ENCODE peak calls at places on chromosome 18, in four cellular contexts. One of them, this sample, is unnamed.

GRCh38 chr18:43882358-43882757 is 605.1 kb upstream of the SYT4 start:
- DNase-seq in tibial artery: no peak
- DNase-seq in PC-9: no peak
- DNase-seq in OCI-LY7: no peak
- DNase-seq in this sample: no peak

GRCh38 chr18:40066368-40066767 is 1888.7 kb upstream of the PIK3C3 start:
- DNase-seq in tibial artery: no peak
- DNase-seq in PC-9: no peak
- DNase-seq in OCI-LY7: no peak
- DNase-seq in this sample: no peak

GRCh38 chr18:22800551-22800951 is 132.6 kb upstream of the RBBP8 start:
- DNase-seq in tibial artery: peak
- DNase-seq in PC-9: no peak
- DNase-seq in OCI-LY7: no peak
- DNase-seq in this sample: no peak

GRCh38 chr18:58529714-58530354 is 99.1 kb downstream of the ALPK2 start:
- DNase-seq in tibial artery: peak
- DNase-seq in PC-9: peak
- DNase-seq in OCI-LY7: peak
- DNase-seq in this sample: peak

GRCh38 chr18:68665623-68666022 is 49.3 kb downstream of the TMX3 start:
- DNase-seq in tibial artery: no peak
- DNase-seq in PC-9: no peak
- DNase-seq in OCI-LY7: no peak
- DNase-seq in this sample: no peak

GRCh38 chr18:62632788-62633455 is 82.4 kb upstream of the PHLPP1 start:
- DNase-seq in tibial artery: no peak
- DNase-seq in PC-9: no peak
- DNase-seq in OCI-LY7: no peak
- DNase-seq in this sample: no peak

GRCh38 chr18:13726972-13727331 is 479 bp downstream of the RNMT start:
- DNase-seq in tibial artery: peak
- DNase-seq in PC-9: peak
- DNase-seq in OCI-LY7: peak
- DNase-seq in this sample: peak

GRCh38 chr18:23114171-23114881 is 21.0 kb upstream of the CABLES1 start:
- DNase-seq in tibial artery: no peak
- DNase-seq in PC-9: no peak
- DNase-seq in OCI-LY7: no peak
- DNase-seq in this sample: no peak

GRCh38 chr18:3611313-3612038 is 161.5 kb downstream of the TGIF1 start:
- DNase-seq in tibial artery: no peak
- DNase-seq in PC-9: no peak
- DNase-seq in OCI-LY7: no peak
- DNase-seq in this sample: no peak

GRCh38 chr18:5238371-5238758 is 41.3 kb upstream of the AKAIN1 start:
- DNase-seq in tibial artery: no peak
- DNase-seq in PC-9: no peak
- DNase-seq in OCI-LY7: peak
- DNase-seq in this sample: peak

GRCh38 chr18:26526128-26526965 is 22.0 kb downstream of the KCTD1 start:
- DNase-seq in tibial artery: no peak
- DNase-seq in PC-9: no peak
- DNase-seq in OCI-LY7: no peak
- DNase-seq in this sample: no peak

GRCh38 chr18:23703057-23703986 is 14.1 kb downstream of the LAMA3 start:
- DNase-seq in tibial artery: no peak
- DNase-seq in PC-9: no peak
- DNase-seq in OCI-LY7: peak
- DNase-seq in this sample: peak

GRCh38 chr18:57997820-57998219 is 46.2 kb upstream of the NEDD4L start:
- DNase-seq in tibial artery: no peak
- DNase-seq in PC-9: no peak
- DNase-seq in OCI-LY7: no peak
- DNase-seq in this sample: no peak

GRCh38 chr18:8503287-8503686 is 106.0 kb upstream of the RAB12 start:
- DNase-seq in tibial artery: no peak
- DNase-seq in PC-9: no peak
- DNase-seq in OCI-LY7: no peak
- DNase-seq in this sample: no peak

GRCh38 chr18:73880387-73880786 is 267.2 kb downstream of the FBXO15 start:
- DNase-seq in tibial artery: no peak
- DNase-seq in PC-9: no peak
- DNase-seq in OCI-LY7: no peak
- DNase-seq in this sample: no peak

GRCh38 chr18:10916865-10917264 is 232.5 kb downstream of the PIEZO2 start:
- DNase-seq in tibial artery: no peak
- DNase-seq in PC-9: no peak
- DNase-seq in OCI-LY7: no peak
- DNase-seq in this sample: no peak

GRCh38 chr18:35746826-35747339 is 165.3 kb downstream of the GALNT1 start:
- DNase-seq in tibial artery: no peak
- DNase-seq in PC-9: no peak
- DNase-seq in OCI-LY7: no peak
- DNase-seq in this sample: no peak

GRCh38 chr18:75208055-75208835 is 694 bp downstream of the PTGR3 start:
- DNase-seq in tibial artery: peak
- DNase-seq in PC-9: peak
- DNase-seq in OCI-LY7: peak
- DNase-seq in this sample: peak

GRCh38 chr18:13583567-13584245 is 142.7 kb downstream of the FAM210A start:
- DNase-seq in tibial artery: no peak
- DNase-seq in PC-9: no peak
- DNase-seq in OCI-LY7: no peak
- DNase-seq in this sample: no peak

GRCh38 chr18:62865498-62865897 is 150.2 kb downstream of the PHLPP1 start:
- DNase-seq in tibial artery: no peak
- DNase-seq in PC-9: no peak
- DNase-seq in OCI-LY7: no peak
- DNase-seq in this sample: no peak

GRCh38 chr18:43161528-43161927 is 46.0 kb upstream of the RIT2 start:
- DNase-seq in tibial artery: no peak
- DNase-seq in PC-9: no peak
- DNase-seq in OCI-LY7: no peak
- DNase-seq in this sample: no peak

GRCh38 chr18:23718243-23718720 is 29.0 kb downstream of the LAMA3 start:
- DNase-seq in tibial artery: no peak
- DNase-seq in PC-9: no peak
- DNase-seq in OCI-LY7: no peak
- DNase-seq in this sample: no peak

GRCh38 chr18:36298113-36298701 is 694 bp downstream of the FHOD3 start:
- DNase-seq in tibial artery: no peak
- DNase-seq in PC-9: no peak
- DNase-seq in OCI-LY7: no peak
- DNase-seq in this sample: peak

GRCh38 chr18:51666717-51667320 is 469.3 kb upstream of the MEX3C start:
- DNase-seq in tibial artery: no peak
- DNase-seq in PC-9: no peak
- DNase-seq in OCI-LY7: no peak
- DNase-seq in this sample: no peak

GRCh38 chr18:57901819-57902600 is 98.9 kb upstream of the ATP8B1 start:
- DNase-seq in tibial artery: no peak
- DNase-seq in PC-9: peak
- DNase-seq in OCI-LY7: no peak
- DNase-seq in this sample: no peak

GRCh38 chr18:23337599-23338444 is 115.3 kb upstream of the RIOK3 start:
- DNase-seq in tibial artery: no peak
- DNase-seq in PC-9: no peak
- DNase-seq in OCI-LY7: no peak
- DNase-seq in this sample: no peak

GRCh38 chr18:10119991-10120390 is 206.2 kb downstream of the VAPA start:
- DNase-seq in tibial artery: no peak
- DNase-seq in PC-9: no peak
- DNase-seq in OCI-LY7: no peak
- DNase-seq in this sample: no peak

GRCh38 chr18:37317486-37317885 is 248.1 kb downstream of the CELF4 start:
- DNase-seq in tibial artery: no peak
- DNase-seq in PC-9: no peak
- DNase-seq in OCI-LY7: no peak
- DNase-seq in this sample: no peak

GRCh38 chr18:37322497-37323035 is 243.0 kb downstream of the CELF4 start:
- DNase-seq in tibial artery: no peak
- DNase-seq in PC-9: peak
- DNase-seq in OCI-LY7: peak
- DNase-seq in this sample: peak

GRCh38 chr18:37318360-37319037 is 247.1 kb downstream of the CELF4 start:
- DNase-seq in tibial artery: no peak
- DNase-seq in PC-9: no peak
- DNase-seq in OCI-LY7: no peak
- DNase-seq in this sample: no peak

GRCh38 chr18:37321578-37322496 is 243.8 kb downstream of the CELF4 start:
- DNase-seq in tibial artery: no peak
- DNase-seq in PC-9: no peak
- DNase-seq in OCI-LY7: no peak
- DNase-seq in this sample: no peak

GRCh38 chr18:37320320-37320719 is 245.3 kb downstream of the CELF4 start:
- DNase-seq in tibial artery: no peak
- DNase-seq in PC-9: no peak
- DNase-seq in OCI-LY7: no peak
- DNase-seq in this sample: no peak
- TF ChIP-seq CTCF in tibial artery: no peak
- TF ChIP-seq CTCF in PC-9: no peak
- TF ChIP-seq CTCF in OCI-LY7: no peak
- TF ChIP-seq CTCF in this sample: no peak

GRCh38 chr18:56391933-56392590 is 246.3 kb downstream of the TXNL1 start:
- DNase-seq in tibial artery: no peak
- DNase-seq in PC-9: no peak
- DNase-seq in OCI-LY7: no peak
- DNase-seq in this sample: no peak

GRCh38 chr18:56386856-56387255 is 251.5 kb downstream of the TXNL1 start:
- DNase-seq in tibial artery: no peak
- DNase-seq in PC-9: no peak
- DNase-seq in OCI-LY7: no peak
- DNase-seq in this sample: no peak

GRCh38 chr18:56388571-56388970 is 249.8 kb downstream of the TXNL1 start:
- DNase-seq in tibial artery: no peak
- DNase-seq in PC-9: no peak
- DNase-seq in OCI-LY7: no peak
- DNase-seq in this sample: no peak

GRCh38 chr18:56393870-56394269 is 244.5 kb downstream of the TXNL1 start:
- DNase-seq in tibial artery: no peak
- DNase-seq in PC-9: no peak
- DNase-seq in OCI-LY7: no peak
- DNase-seq in this sample: no peak

DNA sequence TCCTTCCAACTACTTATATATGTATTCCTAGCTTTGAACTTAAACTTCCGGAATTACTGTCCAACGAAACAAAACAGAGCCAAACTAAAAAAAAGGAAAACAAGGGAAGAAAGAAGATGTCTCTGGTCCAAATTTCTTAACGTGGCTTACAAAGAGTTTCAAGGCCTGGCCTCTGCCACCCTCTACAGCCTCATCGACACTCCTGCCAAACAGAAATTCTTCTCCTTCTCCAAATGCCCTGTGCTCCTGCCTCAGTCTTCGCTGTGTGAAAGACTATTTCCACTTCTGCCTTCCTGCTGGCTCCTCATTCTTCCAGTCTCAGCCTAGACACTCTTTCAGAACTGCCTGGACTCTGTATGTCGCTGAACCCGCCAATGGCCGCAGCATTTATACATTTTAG is 249.2 kb downstream of the TXNL1 start:
- DNase-seq in tibial artery: no peak
- DNase-seq in PC-9: no peak
- DNase-seq in OCI-LY7: no peak
- DNase-seq in this sample: no peak
- TF ChIP-seq CTCF in tibial artery: no peak
- TF ChIP-seq CTCF in PC-9: no peak
- TF ChIP-seq CTCF in OCI-LY7: no peak
- TF ChIP-seq CTCF in this sample: no peak

DNA sequence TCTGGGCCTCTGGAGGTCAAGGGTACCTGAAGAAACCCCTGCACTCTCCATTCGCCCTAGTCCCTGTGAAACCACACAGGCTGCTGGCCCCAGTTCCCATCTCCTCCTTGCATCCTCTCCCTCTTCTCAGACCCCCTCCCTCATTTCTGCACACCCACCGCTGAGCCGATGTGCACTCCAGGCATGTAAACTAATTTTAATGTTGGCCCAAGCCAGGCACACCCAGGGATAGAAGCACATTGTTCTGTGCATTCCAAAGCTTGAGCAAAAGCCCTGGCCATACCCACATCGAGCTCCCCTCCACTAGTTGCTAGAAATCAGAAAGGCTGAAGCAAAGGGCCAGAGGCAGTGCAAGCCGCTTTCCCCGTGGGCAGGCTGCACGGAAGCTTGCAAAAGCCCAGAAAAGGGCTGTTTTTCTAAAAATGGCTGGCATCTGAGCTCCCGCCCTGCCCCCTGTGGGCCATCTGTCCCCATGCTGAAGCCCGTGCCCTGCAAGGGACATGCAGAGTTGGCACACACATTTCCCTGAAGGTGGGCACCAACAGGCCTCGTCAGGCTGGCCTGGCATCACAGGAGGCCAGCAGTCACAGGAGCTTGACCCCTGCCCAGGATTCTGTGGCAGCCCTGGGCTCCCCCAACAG is 181.6 kb downstream of the SMAD7 start:
- DNase-seq in tibial artery: no peak
- DNase-seq in PC-9: no peak
- DNase-seq in OCI-LY7: no peak
- DNase-seq in this sample: no peak
- TF ChIP-seq CTCF in tibial artery: peak
- TF ChIP-seq CTCF in PC-9: no peak
- TF ChIP-seq CTCF in OCI-LY7: no peak
- TF ChIP-seq CTCF in this sample: no peak

GRCh38 chr18:45920367-45920766 is 46.8 kb downstream of the EPG5 start:
- DNase-seq in tibial artery: peak
- DNase-seq in PC-9: peak
- DNase-seq in OCI-LY7: no peak
- DNase-seq in this sample: no peak

GRCh38 chr18:45910405-45911023 is 56.6 kb downstream of the EPG5 start:
- DNase-seq in tibial artery: no peak
- DNase-seq in PC-9: peak
- DNase-seq in OCI-LY7: peak
- DNase-seq in this sample: peak

GRCh38 chr18:45913276-45913675 is 53.9 kb downstream of the EPG5 start:
- DNase-seq in tibial artery: no peak
- DNase-seq in PC-9: no peak
- DNase-seq in OCI-LY7: no peak
- DNase-seq in this sample: no peak

GRCh38 chr18:45916302-45916701 is 50.8 kb downstream of the EPG5 start:
- DNase-seq in tibial artery: no peak
- DNase-seq in PC-9: no peak
- DNase-seq in OCI-LY7: peak
- DNase-seq in this sample: no peak
- TF ChIP-seq CTCF in tibial artery: no peak
- TF ChIP-seq CTCF in PC-9: peak
- TF ChIP-seq CTCF in OCI-LY7: peak
- TF ChIP-seq CTCF in this sample: no peak

This sample was measured in GM20000.